ENCODE peak calls at places on chromosomes 4 and X, in nine cellular contexts. One of them, this sample, is unnamed.

GRCh38 chr4:53436251-53436650 is 58.8 kb downstream of the FIP1L1 start:
- DNase-seq in gastrocnemius medialis: no peak
- DNase-seq in psoas muscle: no peak
- DNase-seq in neural progenitor cell: no peak
- DNase-seq in LNCaP clone FGC: no peak
- DNase-seq in suprapubic skin: no peak
- DNase-seq in A549: no peak
- DNase-seq in astrocyte of the spinal cord: no peak
- DNase-seq in RWPE2: no peak
- DNase-seq in this sample: no peak

GRCh38 chr4:52837716-52838558 is 24.2 kb upstream of the RASL11B start:
- DNase-seq in suprapubic skin: no peak
- DNase-seq in RWPE2: peak
- DNase-seq in neural progenitor cell: no peak
- DNase-seq in astrocyte of the spinal cord: peak
- DNase-seq in A549: no peak
- DNase-seq in gastrocnemius medialis: no peak
- DNase-seq in LNCaP clone FGC: no peak
- DNase-seq in psoas muscle: no peak
- DNase-seq in this sample: peak

GRCh38 chrX:154779261-154779660 is 16.6 kb downstream of the DKC1 start:
- DNase-seq in A549: no peak
- DNase-seq in gastrocnemius medialis: no peak
- DNase-seq in neural progenitor cell: no peak
- DNase-seq in RWPE2: no peak
- DNase-seq in suprapubic skin: no peak
- DNase-seq in psoas muscle: no peak
- DNase-seq in astrocyte of the spinal cord: peak
- DNase-seq in LNCaP clone FGC: no peak
- DNase-seq in this sample: peak

GRCh38 chrX:108397627-108398392 is 40.4 kb downstream of the COL4A6 start:
- DNase-seq in gastrocnemius medialis: no peak
- DNase-seq in A549: no peak
- DNase-seq in psoas muscle: no peak
- DNase-seq in suprapubic skin: no peak
- DNase-seq in LNCaP clone FGC: no peak
- DNase-seq in RWPE2: no peak
- DNase-seq in neural progenitor cell: no peak
- DNase-seq in astrocyte of the spinal cord: no peak
- DNase-seq in this sample: no peak

GRCh38 chr4:109046549-109047171 is 255.8 kb downstream of the COL25A1 start:
- DNase-seq in astrocyte of the spinal cord: peak
- DNase-seq in RWPE2: no peak
- DNase-seq in A549: no peak
- DNase-seq in psoas muscle: no peak
- DNase-seq in suprapubic skin: no peak
- DNase-seq in neural progenitor cell: no peak
- DNase-seq in gastrocnemius medialis: no peak
- DNase-seq in LNCaP clone FGC: no peak
- DNase-seq in this sample: peak

GRCh38 chr4:105613326-105613725 is 60.9 kb downstream of the ARHGEF38 start:
- DNase-seq in LNCaP clone FGC: peak
- DNase-seq in gastrocnemius medialis: no peak
- DNase-seq in psoas muscle: no peak
- DNase-seq in suprapubic skin: no peak
- DNase-seq in astrocyte of the spinal cord: no peak
- DNase-seq in RWPE2: no peak
- DNase-seq in A549: no peak
- DNase-seq in neural progenitor cell: no peak
- DNase-seq in this sample: no peak

GRCh38 chrX:24990585-24990984 is 25.2 kb downstream of the ARX start:
- DNase-seq in LNCaP clone FGC: no peak
- DNase-seq in psoas muscle: no peak
- DNase-seq in neural progenitor cell: peak
- DNase-seq in A549: no peak
- DNase-seq in RWPE2: no peak
- DNase-seq in astrocyte of the spinal cord: no peak
- DNase-seq in suprapubic skin: no peak
- DNase-seq in gastrocnemius medialis: no peak
- DNase-seq in this sample: no peak

GRCh38 chr4:107721436-107722090 is 1.5 kb upstream of the PAPSS1 start:
- DNase-seq in LNCaP clone FGC: no peak
- DNase-seq in A549: no peak
- DNase-seq in psoas muscle: no peak
- DNase-seq in RWPE2: no peak
- DNase-seq in astrocyte of the spinal cord: no peak
- DNase-seq in neural progenitor cell: peak
- DNase-seq in suprapubic skin: no peak
- DNase-seq in gastrocnemius medialis: no peak
- DNase-seq in this sample: no peak

GRCh38 chr4:185819144-185819543 is 7.2 kb upstream of the SORBS2 start:
- DNase-seq in psoas muscle: no peak
- DNase-seq in suprapubic skin: no peak
- DNase-seq in astrocyte of the spinal cord: no peak
- DNase-seq in RWPE2: no peak
- DNase-seq in LNCaP clone FGC: no peak
- DNase-seq in neural progenitor cell: no peak
- DNase-seq in A549: no peak
- DNase-seq in gastrocnemius medialis: no peak
- DNase-seq in this sample: no peak

GRCh38 chrX:153934473-153935325 is at the start of gene NAA10:
- DNase-seq in RWPE2: no peak
- DNase-seq in gastrocnemius medialis: peak
- DNase-seq in astrocyte of the spinal cord: peak
- DNase-seq in suprapubic skin: no peak
- DNase-seq in psoas muscle: peak
- DNase-seq in neural progenitor cell: peak
- DNase-seq in A549: peak
- DNase-seq in LNCaP clone FGC: no peak
- DNase-seq in this sample: no peak

GRCh38 chr4:154186888-154187287 is 304.7 kb downstream of the DCHS2 start:
- DNase-seq in LNCaP clone FGC: no peak
- DNase-seq in astrocyte of the spinal cord: no peak
- DNase-seq in A549: no peak
- DNase-seq in suprapubic skin: no peak
- DNase-seq in gastrocnemius medialis: no peak
- DNase-seq in RWPE2: no peak
- DNase-seq in neural progenitor cell: no peak
- DNase-seq in psoas muscle: no peak
- DNase-seq in this sample: no peak

GRCh38 chr4:88411491-88412101 is 32.9 kb downstream of the HERC6 start:
- DNase-seq in gastrocnemius medialis: no peak
- DNase-seq in suprapubic skin: no peak
- DNase-seq in LNCaP clone FGC: peak
- DNase-seq in astrocyte of the spinal cord: no peak
- DNase-seq in A549: no peak
- DNase-seq in neural progenitor cell: no peak
- DNase-seq in psoas muscle: no peak
- DNase-seq in RWPE2: no peak
- DNase-seq in this sample: no peak

GRCh38 chrX:40151211-40152172 is 53.7 kb upstream of the BCOR start:
- DNase-seq in A549: no peak
- DNase-seq in psoas muscle: peak
- DNase-seq in LNCaP clone FGC: no peak
- DNase-seq in suprapubic skin: no peak
- DNase-seq in RWPE2: no peak
- DNase-seq in neural progenitor cell: peak
- DNase-seq in astrocyte of the spinal cord: no peak
- DNase-seq in gastrocnemius medialis: peak
- DNase-seq in this sample: no peak

GRCh38 chr4:113761682-113762060 is at the start of gene CAMK2D:
- DNase-seq in psoas muscle: peak
- DNase-seq in suprapubic skin: peak
- DNase-seq in gastrocnemius medialis: peak
- DNase-seq in LNCaP clone FGC: peak
- DNase-seq in neural progenitor cell: peak
- DNase-seq in RWPE2: peak
- DNase-seq in A549: peak
- DNase-seq in astrocyte of the spinal cord: peak
- DNase-seq in this sample: peak

GRCh38 chrX:26262121-26262523 is 46.2 kb downstream of the MAGEB5 start:
- DNase-seq in gastrocnemius medialis: no peak
- DNase-seq in A549: no peak
- DNase-seq in suprapubic skin: no peak
- DNase-seq in LNCaP clone FGC: no peak
- DNase-seq in neural progenitor cell: no peak
- DNase-seq in psoas muscle: no peak
- DNase-seq in RWPE2: no peak
- DNase-seq in astrocyte of the spinal cord: peak
- DNase-seq in this sample: no peak

GRCh38 chr4:53014368-53014767 is 152.3 kb downstream of the RASL11B start:
- DNase-seq in astrocyte of the spinal cord: no peak
- DNase-seq in psoas muscle: no peak
- DNase-seq in suprapubic skin: no peak
- DNase-seq in gastrocnemius medialis: no peak
- DNase-seq in LNCaP clone FGC: no peak
- DNase-seq in RWPE2: no peak
- DNase-seq in A549: no peak
- DNase-seq in neural progenitor cell: no peak
- DNase-seq in this sample: no peak

GRCh38 chr4:1290165-1290977 is 680 bp downstream of the MAEA start:
- DNase-seq in gastrocnemius medialis: peak
- DNase-seq in RWPE2: no peak
- DNase-seq in A549: no peak
- DNase-seq in astrocyte of the spinal cord: no peak
- DNase-seq in psoas muscle: no peak
- DNase-seq in suprapubic skin: peak
- DNase-seq in neural progenitor cell: no peak
- DNase-seq in LNCaP clone FGC: no peak
- DNase-seq in this sample: no peak

GRCh38 chr4:77003400-77003799 is 53.8 kb downstream of the SEPTIN11 start:
- DNase-seq in RWPE2: no peak
- DNase-seq in astrocyte of the spinal cord: no peak
- DNase-seq in neural progenitor cell: no peak
- DNase-seq in A549: no peak
- DNase-seq in psoas muscle: no peak
- DNase-seq in gastrocnemius medialis: no peak
- DNase-seq in LNCaP clone FGC: no peak
- DNase-seq in suprapubic skin: no peak
- DNase-seq in this sample: no peak

GRCh38 chr4:83282049-83282535 is 2.5 kb downstream of the COQ2 start:
- DNase-seq in A549: peak
- DNase-seq in astrocyte of the spinal cord: peak
- DNase-seq in LNCaP clone FGC: no peak
- DNase-seq in suprapubic skin: no peak
- DNase-seq in psoas muscle: no peak
- DNase-seq in RWPE2: no peak
- DNase-seq in gastrocnemius medialis: no peak
- DNase-seq in neural progenitor cell: peak
- DNase-seq in this sample: no peak

GRCh38 chrX:66164470-66164869 is 423 bp downstream of the HEPH start:
- DNase-seq in A549: no peak
- DNase-seq in astrocyte of the spinal cord: no peak
- DNase-seq in RWPE2: no peak
- DNase-seq in suprapubic skin: no peak
- DNase-seq in LNCaP clone FGC: no peak
- DNase-seq in psoas muscle: no peak
- DNase-seq in gastrocnemius medialis: no peak
- DNase-seq in neural progenitor cell: peak
- DNase-seq in this sample: no peak
- H3K4me3 ChIP-seq in A549: no peak
- H3K4me3 ChIP-seq in astrocyte of the spinal cord: peak
- H3K4me3 ChIP-seq in RWPE2: no peak
- H3K4me3 ChIP-seq in suprapubic skin: peak
- H3K4me3 ChIP-seq in LNCaP clone FGC: no peak
- H3K4me3 ChIP-seq in psoas muscle: peak
- H3K4me3 ChIP-seq in gastrocnemius medialis: no peak
- H3K4me3 ChIP-seq in neural progenitor cell: peak
- H3K4me3 ChIP-seq in this sample: peak

DNA sequence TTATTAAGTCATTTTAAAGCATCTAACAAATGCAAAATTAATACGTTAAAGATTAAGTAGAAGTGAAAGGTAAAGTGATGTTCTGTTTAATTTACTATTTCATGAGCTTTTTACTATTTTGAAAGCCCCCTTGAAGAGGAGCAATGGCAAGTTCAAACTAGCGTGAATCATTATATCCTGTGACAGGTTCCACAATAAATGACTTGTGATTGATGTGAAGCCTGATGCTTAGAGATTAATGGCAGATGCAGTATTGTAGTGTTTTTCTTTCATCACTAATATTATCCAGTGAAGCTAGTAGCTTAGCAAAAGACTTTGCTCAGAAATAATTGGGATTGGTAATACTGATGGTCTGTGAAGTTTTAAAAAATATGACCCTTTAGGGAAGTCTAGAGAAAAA is 57.3 kb downstream of the STOX2 start:
- DNase-seq in psoas muscle: no peak
- DNase-seq in gastrocnemius medialis: no peak
- DNase-seq in suprapubic skin: no peak
- DNase-seq in astrocyte of the spinal cord: no peak
- DNase-seq in LNCaP clone FGC: no peak
- DNase-seq in neural progenitor cell: no peak
- DNase-seq in A549: no peak
- DNase-seq in RWPE2: no peak
- DNase-seq in this sample: no peak
- TF ChIP-seq CTCF in psoas muscle: no peak
- TF ChIP-seq CTCF in gastrocnemius medialis: no peak
- TF ChIP-seq CTCF in suprapubic skin: no peak
- TF ChIP-seq CTCF in astrocyte of the spinal cord: no peak
- TF ChIP-seq CTCF in LNCaP clone FGC: no peak
- TF ChIP-seq CTCF in neural progenitor cell: no peak
- TF ChIP-seq CTCF in A549: no peak
- TF ChIP-seq CTCF in RWPE2: no peak
- TF ChIP-seq CTCF in this sample: no peak

DNA sequence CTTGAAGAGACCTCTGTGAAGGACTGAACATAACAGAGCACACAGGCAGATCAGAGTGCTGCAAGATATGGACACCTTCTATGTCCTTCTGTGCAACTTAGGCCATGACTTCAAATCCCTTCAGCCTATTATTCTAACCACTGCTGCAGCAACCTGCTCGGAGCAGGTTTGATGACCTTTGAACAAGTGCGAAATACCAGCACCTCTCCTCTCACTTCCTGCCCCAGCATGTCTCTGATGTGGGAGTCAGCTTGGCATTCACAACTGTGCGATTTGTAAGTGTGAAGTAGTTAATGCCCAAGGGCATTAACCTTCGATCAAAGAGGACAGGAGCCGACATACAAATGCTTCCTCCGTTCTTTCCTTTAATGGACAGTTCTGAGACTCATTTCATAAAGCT is 1.6 kb upstream of the EXOC1 start:
- DNase-seq in LNCaP clone FGC: no peak
- DNase-seq in suprapubic skin: no peak
- DNase-seq in A549: no peak
- DNase-seq in astrocyte of the spinal cord: no peak
- DNase-seq in neural progenitor cell: no peak
- DNase-seq in gastrocnemius medialis: no peak
- DNase-seq in RWPE2: no peak
- DNase-seq in psoas muscle: no peak
- DNase-seq in this sample: no peak
- H3K4me3 ChIP-seq in LNCaP clone FGC: no peak
- H3K4me3 ChIP-seq in suprapubic skin: no peak
- H3K4me3 ChIP-seq in A549: no peak
- H3K4me3 ChIP-seq in astrocyte of the spinal cord: no peak
- H3K4me3 ChIP-seq in neural progenitor cell: no peak
- H3K4me3 ChIP-seq in gastrocnemius medialis: no peak
- H3K4me3 ChIP-seq in RWPE2: no peak
- H3K4me3 ChIP-seq in psoas muscle: no peak
- H3K4me3 ChIP-seq in this sample: no peak

DNA sequence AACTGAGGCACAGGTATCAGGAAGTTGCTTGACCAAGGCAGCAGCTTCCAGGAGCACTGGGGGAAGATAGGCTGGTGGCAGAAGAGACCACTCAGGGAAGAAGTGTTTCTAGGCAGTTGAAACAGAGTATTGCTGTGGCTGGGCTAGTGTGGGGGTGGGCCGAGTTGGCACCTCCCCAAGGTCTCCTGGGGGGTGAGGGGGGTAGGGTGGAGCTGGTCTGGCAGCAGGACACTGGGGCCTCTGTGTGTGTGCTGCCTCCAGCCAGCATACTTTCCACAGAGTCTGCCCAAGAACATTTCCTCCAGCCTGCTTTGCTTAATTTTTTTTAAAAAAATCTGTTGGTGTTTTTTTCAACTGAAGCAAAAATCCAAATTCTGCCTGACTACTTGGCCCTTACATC is 4.1 kb downstream of the ITIH6 start:
- DNase-seq in gastrocnemius medialis: no peak
- DNase-seq in psoas muscle: no peak
- DNase-seq in LNCaP clone FGC: no peak
- DNase-seq in neural progenitor cell: no peak
- DNase-seq in astrocyte of the spinal cord: no peak
- DNase-seq in suprapubic skin: no peak
- DNase-seq in RWPE2: no peak
- DNase-seq in A549: no peak
- DNase-seq in this sample: no peak
- TF ChIP-seq CTCF in gastrocnemius medialis: no peak
- TF ChIP-seq CTCF in psoas muscle: no peak
- TF ChIP-seq CTCF in LNCaP clone FGC: no peak
- TF ChIP-seq CTCF in neural progenitor cell: no peak
- TF ChIP-seq CTCF in astrocyte of the spinal cord: no peak
- TF ChIP-seq CTCF in suprapubic skin: no peak
- TF ChIP-seq CTCF in RWPE2: no peak
- TF ChIP-seq CTCF in A549: no peak
- TF ChIP-seq CTCF in this sample: no peak